ENCODE peak calls at places on chromosomes 16 and 17, in eight cellular contexts. Y, W, P, T, X, O, Q and L are unnamed samples. For H3K9me3 and H3K36me3, the result is how much of the 10 kb centered on the place peaks cover.

GRCh38 chr16:30095166-30096078 is 591 bp downstream of the YPEL3 start:
- DNase-seq in Y (no peak), W (no peak), P (no peak), T (no peak), X (peak), O (no peak), Q (peak), L (peak)

GRCh38 chr17:76179496-76180467 is 38.7 kb upstream of the FOXJ1 start:
- DNase-seq in Y (no peak), W (no peak), P (no peak), T (no peak), X (peak), O (no peak), Q (no peak), L (no peak)

GRCh38 chr17:76816590-76817135 is 51.5 kb upstream of the MGAT5B start:
- DNase-seq in Y (no peak), W (no peak), P (peak), T (peak), X (peak), O (no peak), Q (no peak), L (peak)

GRCh38 chr16:88298166-88298881 is 84.4 kb upstream of the ZNF469 start:
- DNase-seq in Y (peak), W (peak), P (no peak), T (peak), X (no peak), O (no peak), Q (no peak), L (no peak)

GRCh38 chr16:87421369-87421912 is 29.3 kb downstream of the MAP1LC3B start:
- DNase-seq in Y (no peak), W (no peak), P (no peak), T (no peak), X (no peak), O (no peak), Q (no peak), L (no peak)

GRCh38 chr16:4987580-4988374 is 29.6 kb downstream of the SEC14L5 start:
- DNase-seq in Y (no peak), W (no peak), P (no peak), T (no peak), X (no peak), O (no peak), Q (no peak), L (no peak)

GRCh38 chr17:81436294-81436849 is 41.1 kb downstream of the BAHCC1 start:
- DNase-seq in Y (no peak), W (peak), P (no peak), T (no peak), X (no peak), O (no peak), Q (peak), L (no peak)

GRCh38 chr17:46179375-46179999 is 13.7 kb downstream of the KANSL1 start:
- DNase-seq in Y (no peak), W (no peak), P (no peak), T (no peak), X (no peak), O (no peak), Q (no peak), L (no peak)

GRCh38 chr17:63358111-63358839 is 87.8 kb downstream of the CYB561 start:
- DNase-seq in Y (no peak), W (no peak), P (no peak), T (peak), X (no peak), O (no peak), Q (no peak), L (no peak)

GRCh38 chr17:83176956-83177583 is 97.7 kb downstream of the METRNL start:
- DNase-seq in Y (no peak), W (no peak), P (no peak), T (no peak), X (no peak), O (peak), Q (no peak), L (no peak)
- H3K9me3 ChIP-seq in Y (under half), W (under half), P (under half), T (under half), X (under half), O (under half), Q (under half), L (under half)

GRCh38 chr16:671353-672131 is 3.6 kb downstream of the RHOT2 start:
- DNase-seq in Y (no peak), W (no peak), P (no peak), T (no peak), X (no peak), O (no peak), Q (no peak), L (no peak)

GRCh38 chr16:670485-671352 is 2.8 kb downstream of the RHOT2 start:
- DNase-seq in Y (no peak), W (no peak), P (no peak), T (no peak), X (no peak), O (no peak), Q (no peak), L (no peak)

GRCh38 chr16:667780-668518 is at the start of gene RHOT2:
- DNase-seq in Y (peak), W (peak), P (peak), T (peak), X (peak), O (peak), Q (peak), L (peak)

GRCh38 chr16:668519-669171 is 713 bp downstream of the RHOT2 start:
- DNase-seq in Y (no peak), W (no peak), P (no peak), T (no peak), X (no peak), O (no peak), Q (no peak), L (no peak)

GRCh38 chr16:669666-670065 is 1.7 kb downstream of the RHOT2 start:
- DNase-seq in Y (no peak), W (no peak), P (no peak), T (no peak), X (no peak), O (no peak), Q (no peak), L (no peak)
- H3K4me3 ChIP-seq in Y (no peak), W (no peak), P (no peak), T (no peak), X (no peak), O (no peak), Q (no peak), L (no peak)

GRCh38 chr17:57678393-57678792 is 66.7 kb downstream of the CCDC182 start:
- DNase-seq in Y (no peak), W (no peak), P (no peak), T (no peak), X (no peak), O (no peak), Q (no peak), L (no peak)
- H3K36me3 ChIP-seq in Y (under half), W (under half), P (under half), T (under half), X (under half), O (under half), Q (under half), L (under half)

DNA sequence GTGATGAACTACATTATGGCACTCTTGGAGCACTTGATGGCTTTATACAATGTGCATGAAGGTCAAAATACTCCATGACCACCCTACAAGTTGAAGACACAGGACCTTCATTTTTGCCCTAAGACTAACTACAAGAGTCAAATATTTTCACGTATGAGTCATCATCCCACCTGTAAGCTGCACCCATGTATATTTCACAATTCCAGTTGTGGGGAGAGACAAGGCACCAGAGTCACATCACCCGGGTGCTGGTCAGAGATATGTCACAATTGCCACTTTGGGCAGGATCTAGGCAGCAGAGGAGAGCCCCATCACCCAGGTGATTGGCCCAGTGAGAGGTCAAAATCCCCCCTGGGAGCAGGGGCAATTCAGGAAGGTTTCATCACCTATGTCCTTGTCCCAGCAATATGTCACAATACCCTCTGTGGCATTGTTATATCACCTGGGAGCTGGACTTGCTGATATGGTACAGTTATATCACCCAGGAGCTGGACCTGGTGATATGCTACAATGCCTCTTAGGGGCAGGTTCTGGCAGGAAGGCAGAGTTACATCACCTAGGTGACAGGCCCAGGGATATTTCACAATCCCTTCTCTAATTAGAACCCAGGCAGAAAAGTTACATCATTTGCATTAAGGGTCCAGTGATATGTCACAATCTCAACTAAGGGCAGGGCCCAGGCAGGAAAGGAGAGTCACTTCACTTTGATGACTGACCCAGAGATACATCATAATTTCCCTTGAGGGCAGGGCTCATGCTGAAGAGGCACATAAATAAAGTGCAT is 1839.2 kb downstream of the TP53TG3F start:
- DNase-seq in Y (no peak), W (no peak), P (no peak), T (peak), X (no peak), O (no peak), Q (no peak), L (no peak)
- H3K9me3 ChIP-seq in Y (under half), W (under half), P (under half), T (under half), X (under half), O (under half), Q (under half), L (under half)